ENCODE peak calls at places on chromosome 12, in six cellular contexts. G, D, I, M, W and S are unnamed samples.

GRCh38 chr12:101697930-101698781 is 716 bp downstream of the CHPT1 start:
- DNase-seq in W (peak), M (peak), D (no peak), G (peak), I (peak), S (peak)

GRCh38 chr12:113318046-113318656 is 16.8 kb downstream of the SLC8B1 start:
- DNase-seq in G (no peak), D (no peak), M (no peak), W (no peak), I (no peak), S (no peak)

GRCh38 chr12:61009167-61009566 is 1251.0 kb upstream of the USP15 start:
- DNase-seq in W (no peak), G (no peak), D (no peak), I (no peak), M (no peak), S (no peak)

GRCh38 chr12:81208193-81208946 is 130.5 kb downstream of the ACSS3 start:
- DNase-seq in M (no peak), W (no peak), D (no peak), I (no peak), G (no peak), S (no peak)

GRCh38 chr12:76919388-76920181 is 40.8 kb upstream of the CSRP2 start:
- DNase-seq in G (no peak), D (no peak), W (no peak), M (no peak), I (no peak), S (no peak)

GRCh38 chr12:7345232-7345631 is 41.4 kb downstream of the ACSM4 start:
- DNase-seq in I (no peak), D (no peak), G (peak), M (no peak), W (no peak), S (no peak)

GRCh38 chr12:132367401-132367851 is 38.0 kb upstream of the GALNT9 start:
- DNase-seq in G (peak), M (no peak), W (no peak), I (no peak), D (no peak), S (no peak)

GRCh38 chr12:55845785-55846496 is 3.2 kb upstream of the MMP19 start:
- DNase-seq in D (no peak), W (no peak), G (no peak), M (no peak), I (no peak), S (no peak)

GRCh38 chr12:132139912-132140311 is 4.2 kb downstream of the DDX51 start:
- DNase-seq in G (no peak), M (no peak), I (no peak), D (no peak), W (no peak), S (no peak)

GRCh38 chr12:109818253-109818652 is 14.9 kb downstream of the TRPV4 start:
- DNase-seq in W (no peak), M (no peak), G (no peak), I (no peak), D (no peak), S (no peak)

GRCh38 chr12:13205809-13206559 is 9.5 kb downstream of the EMP1 start:
- DNase-seq in W (peak), I (peak), M (peak), G (peak), D (peak), S (peak)

GRCh38 chr12:124466200-124467128 is 100.9 kb downstream of the NCOR2 start:
- DNase-seq in M (peak), D (no peak), W (no peak), G (peak), I (peak), S (no peak)

GRCh38 chr12:30806989-30807694 is 52.4 kb upstream of the CAPRIN2 start:
- DNase-seq in I (peak), M (peak), G (peak), W (peak), D (peak), S (peak)

GRCh38 chr12:6204533-6205143 is 4.4 kb downstream of the CD9 start:
- DNase-seq in D (no peak), G (no peak), M (no peak), I (no peak), W (no peak), S (no peak)